ENCODE peak calls at places on chromosome 14, in six cellular contexts. H is ovary, P is sigmoid colon, K is transverse colon, Z is A549, Q is tibial nerve. G is an unnamed sample.

GRCh38 chr14:50311974-50312733 is at the start of the genes DMAC2L and L2HGDH:
- DNase-seq in H (peak), P (peak), K (peak), Z (peak), Q (peak), G (peak)

GRCh38 chr14:75861161-75861621 is 120.6 kb downstream of the TGFB3 start:
- DNase-seq in H (no peak), P (peak), K (no peak), Z (no peak), Q (no peak), G (no peak)

GRCh38 chr14:36646664-36647416 is 14.8 kb upstream of the PAX9 start:
- DNase-seq in H (no peak), P (no peak), K (no peak), Z (no peak), Q (no peak), G (no peak)

GRCh38 chr14:72942934-72943333 is 16.7 kb downstream of the DCAF4 start:
- DNase-seq in H (no peak), P (no peak), K (no peak), Z (no peak), Q (no peak), G (no peak)

GRCh38 chr14:35201066-35201465 is 78.7 kb downstream of the PRORP start:
- DNase-seq in H (no peak), P (no peak), K (no peak), Z (no peak), Q (no peak), G (no peak)

GRCh38 chr14:102316048-102316745 is 3.3 kb upstream of the ZNF839 start:
- DNase-seq in H (peak), P (no peak), K (peak), Z (no peak), Q (no peak), G (no peak)

GRCh38 chr14:32205984-32206383 is 2.9 kb upstream of the RNU6-8 start:
- DNase-seq in H (no peak), P (no peak), K (peak), Z (no peak), Q (no peak), G (no peak)

GRCh38 chr14:95507174-95507573 is 9.3 kb downstream of the SYNE3 start:
- DNase-seq in H (peak), P (peak), K (peak), Z (no peak), Q (no peak), G (peak)

GRCh38 chr14:73758392-73759182 is 44.4 kb upstream of the PNMA1 start:
- DNase-seq in H (peak), P (peak), K (peak), Z (peak), Q (no peak), G (peak)

GRCh38 chr14:102893452-102893851 is 29.0 kb upstream of the AMN start:
- DNase-seq in H (no peak), P (peak), K (peak), Z (no peak), Q (peak), G (no peak)

GRCh38 chr14:32044454-32044853 is 32.6 kb upstream of the ARHGAP5 start:
- DNase-seq in H (no peak), P (no peak), K (no peak), Z (no peak), Q (no peak), G (no peak)

GRCh38 chr14:70724944-70725343 is 83.2 kb downstream of the TTC9 start:
- DNase-seq in H (no peak), P (no peak), K (no peak), Z (no peak), Q (no peak), G (no peak)

GRCh38 chr14:59281613-59282012 is 93.1 kb downstream of the DAAM1 start:
- DNase-seq in H (no peak), P (no peak), K (no peak), Z (no peak), Q (no peak), G (no peak)

GRCh38 chr14:65769151-65769550 is 356.6 kb downstream of the FUT8 start:
- DNase-seq in H (no peak), P (no peak), K (no peak), Z (no peak), Q (no peak), G (no peak)

GRCh38 chr14:102007916-102008418 is 43.6 kb downstream of the DYNC1H1 start:
- DNase-seq in H (no peak), P (no peak), K (no peak), Z (no peak), Q (no peak), G (no peak)

GRCh38 chr14:26281280-26281998 is 316.4 kb downstream of the NOVA1 start:
- DNase-seq in H (no peak), P (no peak), K (no peak), Z (peak), Q (no peak), G (no peak)

DNA sequence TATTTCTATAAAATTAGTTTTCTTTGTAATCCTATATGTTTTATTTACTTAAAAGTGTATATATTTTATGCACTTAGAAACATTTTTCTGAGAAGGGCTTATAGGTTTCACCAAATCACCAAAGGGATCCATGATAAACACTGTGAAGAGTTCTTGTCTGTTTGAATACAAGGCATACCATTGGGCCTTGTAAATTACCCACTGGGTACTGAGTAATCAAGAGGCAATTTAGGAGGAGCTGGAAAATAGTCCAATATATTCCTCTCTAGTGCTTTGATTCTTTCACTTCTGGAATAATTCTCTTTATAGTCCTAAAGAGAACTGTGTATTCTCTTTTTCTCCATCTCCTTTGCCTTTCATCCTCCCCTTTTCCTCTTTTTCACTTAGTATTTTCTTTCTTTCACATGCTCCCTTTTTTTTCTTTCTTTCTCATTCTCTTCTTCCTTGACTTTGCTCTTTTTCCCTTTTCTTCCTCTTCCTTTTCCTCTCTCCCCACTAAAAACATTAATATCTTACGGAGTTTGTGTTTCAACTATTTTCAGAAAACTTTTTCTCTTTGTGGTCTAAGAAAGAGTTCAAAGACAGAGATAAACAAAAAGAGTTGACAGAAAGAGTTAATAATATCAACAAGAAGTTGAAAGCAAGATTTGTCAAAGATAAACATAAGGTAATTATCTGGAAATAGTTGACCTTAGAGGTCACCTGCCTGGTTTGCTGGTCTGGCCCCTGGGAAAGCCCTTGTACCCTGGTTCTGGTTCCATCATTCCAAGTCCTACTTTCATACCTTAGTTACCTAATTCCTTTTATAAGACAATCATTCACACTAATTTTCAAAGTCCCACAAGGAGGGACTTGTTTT is 435.3 kb downstream of the RAD51B start:
- DNase-seq in H (no peak), P (no peak), K (no peak), Z (no peak), Q (no peak), G (no peak)
- TF ChIP-seq EP300 in H (no peak), P (no peak), K (no peak), Z (no peak), Q (no peak), G (no peak)

GRCh38 chr14:93206793-93207467 is at the start of the genes GON7 and UBR7:
- DNase-seq in H (peak), P (peak), K (peak), Z (peak), Q (peak), G (peak)
- TF ChIP-seq EP300 in H (no peak), P (no peak), K (no peak), Z (no peak), Q (peak), G (no peak)

DNA sequence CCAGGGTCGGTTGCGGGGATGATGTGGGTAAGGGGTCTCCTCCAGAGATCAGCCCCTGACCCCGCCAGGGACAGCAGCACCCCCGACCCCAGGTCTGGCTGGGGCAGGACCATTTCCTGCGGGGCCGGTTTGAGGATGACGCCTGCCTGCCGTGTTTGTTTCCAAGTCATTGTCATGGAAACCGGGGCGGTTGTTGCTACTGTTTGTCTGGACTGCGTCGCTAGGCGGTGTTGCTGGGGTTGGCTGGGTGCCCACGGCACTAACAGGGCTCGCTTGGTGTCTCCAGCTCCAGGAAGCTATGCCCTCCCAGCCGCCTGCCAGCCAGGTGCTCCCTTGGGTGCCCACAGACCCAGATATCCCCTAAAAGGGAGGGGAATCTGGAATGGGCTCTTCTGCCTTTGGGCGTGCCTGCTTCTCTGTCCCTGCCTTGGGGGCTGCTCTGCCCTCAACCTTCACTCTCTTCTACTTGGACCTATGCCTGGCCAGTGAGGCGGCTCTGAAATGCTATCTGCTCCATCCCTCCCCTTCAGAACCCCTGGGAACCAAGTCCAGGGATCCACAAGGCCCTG is 4.7 kb upstream of the CRIP1 start:
- DNase-seq in H (peak), P (peak), K (peak), Z (peak), Q (peak), G (peak)
- TF ChIP-seq EP300 in H (peak), P (peak), K (peak), Z (peak), Q (peak), G (no peak)

GRCh38 chr14:77140937-77141591 is 527 bp downstream of the ZDHHC22 start:
- DNase-seq in H (no peak), P (no peak), K (no peak), Z (peak), Q (no peak), G (no peak)
- TF ChIP-seq EP300 in H (no peak), P (no peak), K (no peak), Z (no peak), Q (no peak), G (no peak)

DNA sequence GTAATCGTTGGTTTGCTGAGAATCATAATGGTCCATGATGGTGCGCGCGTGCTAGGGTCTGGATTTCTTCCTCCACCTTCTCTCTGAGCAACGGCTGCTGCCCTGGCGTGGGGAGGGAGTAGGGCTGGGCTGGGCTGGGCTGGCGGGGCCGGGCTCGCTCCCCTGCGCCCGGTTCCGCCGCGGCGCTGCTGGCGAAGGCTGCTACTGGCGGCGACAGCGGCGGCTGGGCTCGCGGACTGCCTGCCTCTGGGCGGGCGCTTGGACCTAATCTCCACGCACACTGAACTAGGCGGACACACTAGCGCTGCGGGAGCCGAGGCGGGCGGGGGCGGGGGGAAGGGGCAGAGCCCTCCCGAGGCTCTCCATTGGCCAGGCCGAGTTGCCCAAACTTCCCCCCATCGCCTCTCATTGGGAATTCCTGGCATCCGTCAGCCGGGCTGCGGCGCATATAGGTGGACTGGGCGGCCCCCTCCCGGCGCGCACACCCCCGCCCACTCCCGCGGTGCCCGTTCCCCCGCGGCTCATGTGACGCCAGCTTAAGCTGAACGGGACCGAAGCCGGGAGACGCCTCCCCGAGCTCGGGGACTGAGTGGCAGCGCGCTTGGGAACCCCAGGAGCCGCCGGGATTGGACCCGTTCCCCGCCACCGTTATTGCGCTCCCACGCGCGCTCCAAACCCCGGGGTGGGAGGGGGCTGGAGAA is at the start of gene ACTN1:
- DNase-seq in H (peak), P (peak), K (peak), Z (peak), Q (peak), G (peak)
- TF ChIP-seq EP300 in H (peak), P (peak), K (peak), Z (no peak), Q (no peak), G (no peak)

GRCh38 chr14:39173198-39173597 is 1.9 kb upstream of the PNN start:
- DNase-seq in H (no peak), P (no peak), K (no peak), Z (no peak), Q (no peak), G (no peak)
- TF ChIP-seq EP300 in H (no peak), P (no peak), K (no peak), Z (no peak), Q (no peak), G (no peak)